ENCODE peak calls at places on chromosomes 5 and 9, in eight cellular contexts. L is mesendoderm; S is Caco-2; Z is breast epithelium; J is CD8-positive, alpha-beta T cell; K is tibial artery; M is body of pancreas; N is heart left ventricle. P is an unnamed sample.

GRCh38 chr5:115583474-115583873 is 18.8 kb downstream of the TICAM2 start:
- DNase-seq in Z (no peak), L (no peak), K (no peak), J (no peak), S (no peak), M (peak), N (no peak), P (no peak)

GRCh38 chr9:28212979-28213378 is 639.7 kb upstream of the C9orf72 start:
- DNase-seq in K (no peak), N (no peak), S (no peak), J (no peak), M (no peak), Z (no peak), L (peak), P (peak)

GRCh38 chr5:43515678-43516048 is 715 bp upstream of the C5orf34 start:
- DNase-seq in L (no peak), M (no peak), N (no peak), K (no peak), S (no peak), Z (no peak), J (no peak), P (no peak)

GRCh38 chr9:21551401-21551800 is 69.3 kb upstream of the IFNE start:
- DNase-seq in M (no peak), J (no peak), K (no peak), Z (no peak), S (no peak), L (no peak), N (no peak), P (no peak)

GRCh38 chr5:179288101-179288808 is 57.0 kb downstream of the ADAMTS2 start:
- DNase-seq in N (peak), Z (no peak), J (no peak), K (no peak), L (no peak), M (no peak), S (peak), P (no peak)

GRCh38 chr5:151755383-151755782 is 3.0 kb downstream of the ATOX1 start:
- DNase-seq in Z (no peak), M (peak), L (no peak), K (no peak), S (peak), N (no peak), J (no peak), P (no peak)

GRCh38 chr9:97985058-97985861 is 2.1 kb downstream of the ANP32B start:
- DNase-seq in K (peak), S (peak), J (peak), Z (peak), M (no peak), L (peak), N (no peak), P (no peak)

GRCh38 chr5:137705106-137705505 is 30.8 kb downstream of the KLHL3 start:
- DNase-seq in S (no peak), M (no peak), Z (no peak), L (no peak), N (no peak), J (no peak), K (no peak), P (no peak)

GRCh38 chr5:10304932-10305331 is 2.8 kb downstream of the CMBL start:
- DNase-seq in K (no peak), N (no peak), L (peak), Z (no peak), J (no peak), M (no peak), S (no peak), P (no peak)

GRCh38 chr5:11384441-11385250 is 519.6 kb downstream of the CTNND2 start:
- DNase-seq in J (no peak), L (peak), K (no peak), Z (peak), S (no peak), M (peak), N (no peak), P (no peak)

GRCh38 chr9:121305269-121305994 is 37.5 kb downstream of the GSN start:
- DNase-seq in S (no peak), N (peak), Z (peak), L (no peak), K (peak), J (no peak), M (peak), P (no peak)

GRCh38 chr9:136771907-136772306 is 7.6 kb upstream of the LCN15 start:
- DNase-seq in K (no peak), J (no peak), L (no peak), M (no peak), S (no peak), Z (no peak), N (no peak), P (no peak)
- H3K4me3 ChIP-seq in K (no peak), J (no peak), L (no peak), M (no peak), S (no peak), Z (no peak), N (no peak), P (no peak)

GRCh38 chr5:176630681-176631222 is 277 bp downstream of the EIF4E1B start:
- DNase-seq in J (no peak), K (no peak), M (no peak), Z (no peak), S (no peak), L (no peak), N (no peak), P (no peak)
- H3K4me3 ChIP-seq in J (peak), K (peak), M (no peak), Z (peak), S (peak), L (no peak), N (peak), P (peak)

GRCh38 chr9:126616521-126616976 is 2.8 kb downstream of the LMX1B start:
- DNase-seq in N (no peak), S (no peak), J (no peak), L (no peak), Z (no peak), M (no peak), K (no peak), P (no peak)
- H3K4me3 ChIP-seq in N (no peak), S (no peak), J (no peak), L (no peak), Z (peak), M (no peak), K (no peak), P (no peak)

GRCh38 chr5:169299146-169299545 is 1.8 kb downstream of the SLIT3 start:
- DNase-seq in M (no peak), J (no peak), L (no peak), K (no peak), Z (no peak), S (no peak), N (no peak), P (no peak)
- H3K4me3 ChIP-seq in M (no peak), J (no peak), L (no peak), K (peak), Z (peak), S (no peak), N (no peak), P (no peak)

DNA sequence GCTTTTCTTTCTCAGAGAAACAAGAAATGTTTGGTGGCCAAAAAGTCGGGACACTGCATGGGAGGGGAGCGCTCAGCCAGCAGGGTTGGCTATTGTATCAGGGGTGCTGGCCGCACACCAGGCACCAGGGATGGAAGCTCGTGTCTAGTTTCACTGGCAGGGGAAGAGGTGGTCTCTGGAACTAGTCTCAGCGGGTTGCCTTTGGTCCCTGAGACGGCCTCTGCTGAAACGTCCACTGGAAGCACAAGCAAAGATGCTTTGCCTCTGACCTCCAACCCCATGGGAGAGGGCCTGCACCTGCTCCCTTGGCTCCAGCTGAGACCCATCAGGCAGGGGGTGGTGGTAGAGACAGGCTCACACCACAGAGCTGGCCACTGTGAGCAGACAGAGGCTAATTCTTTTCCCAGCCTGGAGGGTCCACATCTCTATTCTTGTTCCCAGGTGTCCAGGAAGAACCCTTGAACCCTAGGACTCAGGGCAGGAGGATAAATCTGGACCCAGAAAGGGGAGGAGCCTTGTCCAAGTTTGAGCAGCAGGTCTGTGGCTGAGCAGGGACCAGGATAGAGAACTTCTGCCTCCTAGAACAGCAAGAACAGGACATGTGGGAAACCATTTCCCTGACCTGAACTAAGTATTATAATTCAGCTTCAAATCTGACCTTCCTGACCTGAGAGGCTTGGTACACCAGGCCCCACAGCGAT is 102.6 kb downstream of the RGS3 start:
- DNase-seq in J (no peak), L (no peak), M (no peak), N (no peak), S (peak), K (peak), Z (peak), P (no peak)
- H3K4me3 ChIP-seq in J (no peak), L (no peak), M (no peak), N (peak), S (no peak), K (peak), Z (peak), P (peak)

GRCh38 chr5:81334304-81335061 is 33.1 kb downstream of the ZCCHC9 start:
- DNase-seq in L (no peak), K (no peak), J (no peak), S (no peak), N (peak), M (no peak), Z (no peak), P (no peak)
- H3K4me3 ChIP-seq in L (no peak), K (no peak), J (no peak), S (no peak), N (no peak), M (no peak), Z (peak), P (no peak)

DNA sequence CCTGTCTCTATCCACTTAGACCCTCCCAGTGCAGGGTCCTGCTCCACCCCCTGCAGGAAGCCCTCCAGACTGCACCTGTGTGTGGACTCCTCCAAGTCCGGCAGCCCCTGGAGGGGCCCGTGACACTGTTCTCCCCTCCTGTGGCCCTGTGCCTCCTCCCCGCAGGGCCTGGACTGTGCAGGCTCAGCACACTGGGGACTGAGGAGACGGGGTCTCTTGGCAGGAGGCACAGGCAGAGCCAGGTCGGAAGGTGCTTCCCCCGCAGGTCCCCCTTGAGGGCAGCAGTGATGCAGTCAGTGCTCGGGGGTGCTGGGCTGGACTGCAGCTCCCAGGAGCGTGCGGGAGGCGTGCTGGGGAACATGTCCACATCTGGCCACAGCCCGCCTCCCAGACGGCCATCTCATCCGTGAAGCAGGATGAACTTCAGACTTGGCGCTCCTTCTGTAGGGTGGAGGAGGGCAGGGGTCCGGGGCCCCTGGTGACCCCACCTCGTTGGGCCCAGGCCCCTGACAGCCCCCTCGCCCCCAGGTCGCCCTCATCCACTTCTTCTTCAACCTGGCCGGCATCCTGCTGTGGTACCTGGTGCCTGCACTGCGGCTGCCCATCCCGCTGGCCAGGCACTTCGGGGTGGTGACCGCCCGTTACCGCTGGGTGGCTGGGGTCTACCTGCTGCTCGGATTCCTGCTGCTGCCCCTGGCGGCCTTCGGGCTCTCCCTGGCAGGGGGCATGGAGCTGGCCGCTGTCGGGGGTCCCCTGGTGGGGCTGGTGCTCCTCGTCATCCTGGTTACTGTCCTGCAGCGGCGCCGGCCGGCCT is 4.9 kb downstream of the SLC34A3 start:
- DNase-seq in L (no peak), M (no peak), J (no peak), Z (no peak), K (no peak), S (no peak), N (no peak), P (no peak)
- H3K4me3 ChIP-seq in L (no peak), M (no peak), J (no peak), Z (peak), K (no peak), S (no peak), N (no peak), P (peak)